ENCODE peak calls at places on chromosomes 4 and X, in seven cellular contexts. N, B, K, H, F, R and V are unnamed samples. For H3K9me3, the result is how much of the 10 kb centered on the place peaks cover.

GRCh38 chrX:22192419-22193086 is 80.2 kb upstream of the CBLL2 start:
- DNase-seq in N (peak), B (peak), K (peak), H (peak), F (peak), R (peak), V (peak)

GRCh38 chrX:49840679-49841078 is 11.6 kb downstream of the PAGE4 start:
- DNase-seq in N (no peak), B (peak), K (peak), H (peak), F (peak), R (peak), V (peak)

GRCh38 chrX:15269618-15270521 is at the start of gene ASB9:
- DNase-seq in N (no peak), B (no peak), K (peak), H (no peak), F (peak), R (peak), V (peak)

GRCh38 chr4:151325320-151326246 is at the start of gene SH3D19:
- DNase-seq in N (no peak), B (peak), K (peak), H (no peak), F (peak), R (peak), V (peak)

GRCh38 chr4:5433196-5433595 is 275.2 kb downstream of the EVC2 start:
- DNase-seq in N (no peak), B (no peak), K (no peak), H (no peak), F (no peak), R (no peak), V (no peak)

GRCh38 chr4:89136525-89136924 is 25.2 kb downstream of the TIGD2 start:
- DNase-seq in N (no peak), B (no peak), K (peak), H (no peak), F (no peak), R (peak), V (peak)

GRCh38 chr4:79748835-79749234 is 324.2 kb downstream of the ANTXR2 start:
- DNase-seq in N (no peak), B (no peak), K (no peak), H (no peak), F (no peak), R (no peak), V (no peak)

GRCh38 chr4:14848210-14848609 is 154.1 kb upstream of the CPEB2 start:
- DNase-seq in N (no peak), B (no peak), K (no peak), H (no peak), F (no peak), R (no peak), V (no peak)

GRCh38 chr4:30380404-30380998 is 339.7 kb upstream of the PCDH7 start:
- DNase-seq in N (peak), B (peak), K (peak), H (peak), F (peak), R (peak), V (peak)

GRCh38 chr4:89509708-89510269 is 202.2 kb upstream of the GPRIN3 start:
- DNase-seq in N (peak), B (no peak), K (peak), H (no peak), F (no peak), R (peak), V (peak)

GRCh38 chrX:11733614-11734013 is 24.4 kb upstream of the MSL3 start:
- DNase-seq in N (no peak), B (no peak), K (no peak), H (no peak), F (no peak), R (no peak), V (no peak)

GRCh38 chr4:94442251-94442650 is 9.5 kb upstream of the PDLIM5 start:
- DNase-seq in N (no peak), B (no peak), K (no peak), H (no peak), F (no peak), R (no peak), V (peak)

GRCh38 chrX:107654778-107655761 is 26.8 kb downstream of the PRPS1 start:
- DNase-seq in N (peak), B (peak), K (peak), H (peak), F (peak), R (peak), V (peak)

GRCh38 chrX:43741843-43742573 is 85.9 kb downstream of the MAOA start:
- DNase-seq in N (no peak), B (peak), K (no peak), H (no peak), F (no peak), R (peak), V (peak)

GRCh38 chr4:87075876-87076275 is 141.1 kb downstream of the AFF1 start:
- DNase-seq in N (no peak), B (no peak), K (no peak), H (no peak), F (no peak), R (no peak), V (no peak)

GRCh38 chr4:145523117-145523516 is 41.5 kb downstream of the SMAD1 start:
- DNase-seq in N (no peak), B (no peak), K (peak), H (no peak), F (no peak), R (peak), V (no peak)

GRCh38 chr4:98646422-98646821 is 12.0 kb downstream of the TSPAN5 start:
- DNase-seq in N (no peak), B (no peak), K (no peak), H (no peak), F (no peak), R (no peak), V (no peak)

GRCh38 chr4:43008793-43009192 is 116.3 kb downstream of the GRXCR1 start:
- DNase-seq in N (no peak), B (no peak), K (no peak), H (no peak), F (no peak), R (no peak), V (no peak)

GRCh38 chr4:24915121-24915922 is 2.5 kb upstream of the CCDC149 start:
- DNase-seq in N (no peak), B (no peak), K (no peak), H (no peak), F (peak), R (no peak), V (no peak)

GRCh38 chr4:109645874-109646591 is 57.2 kb downstream of the CASP6 start:
- DNase-seq in N (no peak), B (no peak), K (no peak), H (no peak), F (peak), R (no peak), V (no peak)

GRCh38 chrX:39688576-39689373 is 409.0 kb downstream of the BCOR start:
- DNase-seq in N (no peak), B (peak), K (peak), H (peak), F (peak), R (peak), V (peak)

GRCh38 chr4:77618383-77619241 is 13.0 kb downstream of the CXCL13 start:
- DNase-seq in N (peak), B (peak), K (peak), H (peak), F (peak), R (peak), V (peak)

GRCh38 chr4:133585323-133585722 is 436.2 kb downstream of the PCDH10 start:
- DNase-seq in N (no peak), B (no peak), K (no peak), H (no peak), F (no peak), R (no peak), V (no peak)

DNA sequence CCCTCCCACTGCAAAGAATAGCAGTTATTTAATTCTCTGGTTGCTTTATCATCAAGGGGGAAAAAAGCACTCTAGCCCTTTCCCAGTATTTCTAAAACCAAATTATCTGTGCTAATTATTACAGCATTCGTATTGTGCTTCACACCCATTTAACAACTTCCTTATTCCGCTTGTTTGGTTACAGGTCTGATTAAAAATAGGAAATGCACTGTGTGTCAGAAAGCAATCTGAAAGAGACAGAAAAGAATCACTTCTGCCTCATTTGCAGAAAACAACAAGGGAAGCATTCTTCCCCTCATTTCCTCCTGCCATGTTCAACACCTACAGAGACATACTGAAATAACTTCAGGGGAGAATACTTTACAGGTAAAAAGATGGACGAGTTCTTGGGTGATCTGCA is 114.9 kb upstream of the MAP3K15 start:
- DNase-seq in N (no peak), B (no peak), K (no peak), H (no peak), F (no peak), R (no peak), V (no peak)
- H3K9me3 ChIP-seq in N (under half), B (under half), K (under half), H (under half), F (under half), R (under half), V (under half)

GRCh38 chr4:139633661-139634060 is 32.0 kb upstream of the MGST2 start:
- DNase-seq in N (no peak), B (peak), K (peak), H (peak), F (peak), R (peak), V (peak)
- H3K4me3 ChIP-seq in N (no peak), B (no peak), K (no peak), H (no peak), F (no peak), R (no peak), V (peak)

GRCh38 chr4:155339999-155340398 is 36.8 kb downstream of the MAP9 start:
- DNase-seq in N (no peak), B (no peak), K (no peak), H (peak), F (no peak), R (no peak), V (no peak)

GRCh38 chr4:155338196-155338595 is 38.6 kb downstream of the MAP9 start:
- DNase-seq in N (no peak), B (no peak), K (no peak), H (no peak), F (no peak), R (no peak), V (no peak)

GRCh38 chr4:155336242-155336641 is 40.5 kb downstream of the MAP9 start:
- DNase-seq in N (no peak), B (no peak), K (no peak), H (no peak), F (no peak), R (no peak), V (no peak)

GRCh38 chr4:155342142-155342541 is 34.6 kb downstream of the MAP9 start:
- DNase-seq in N (no peak), B (no peak), K (peak), H (no peak), F (no peak), R (peak), V (peak)

GRCh38 chr4:155339588-155339987 is 37.2 kb downstream of the MAP9 start:
- DNase-seq in N (no peak), B (no peak), K (no peak), H (no peak), F (no peak), R (no peak), V (no peak)
- H3K9me3 ChIP-seq in N (under half), B (under half), K (under half), H (under half), F (under half), R (under half), V (under half)

GRCh38 chr4:1172228-1172851 is at the start of gene SPON2:
- DNase-seq in N (no peak), B (no peak), K (peak), H (no peak), F (no peak), R (peak), V (no peak)
- H3K4me3 ChIP-seq in N (peak), B (no peak), K (peak), H (no peak), F (peak), R (peak), V (peak)

GRCh38 chrX:57289089-57289488 is 2.6 kb downstream of the FAAH2 start:
- DNase-seq in N (no peak), B (no peak), K (no peak), H (no peak), F (no peak), R (no peak), V (no peak)
- H3K9me3 ChIP-seq in N (under half), B (under half), K (under half), H (under half), F (under half), R (under half), V (under half)

GRCh38 chrX:2889045-2889605 is 40.0 kb downstream of the ARSD start:
- DNase-seq in N (no peak), B (no peak), K (no peak), H (no peak), F (no peak), R (peak), V (peak)
- H3K4me3 ChIP-seq in N (peak), B (peak), K (peak), H (peak), F (no peak), R (peak), V (peak)

GRCh38 chr4:49221209-49221608 is 235.1 kb downstream of the CWH43 start:
- DNase-seq in N (no peak), B (no peak), K (no peak), H (no peak), F (no peak), R (no peak), V (no peak)
- H3K9me3 ChIP-seq in N (under half), B (under half), K (under half), H (under half), F (under half), R (under half), V (under half)

DNA sequence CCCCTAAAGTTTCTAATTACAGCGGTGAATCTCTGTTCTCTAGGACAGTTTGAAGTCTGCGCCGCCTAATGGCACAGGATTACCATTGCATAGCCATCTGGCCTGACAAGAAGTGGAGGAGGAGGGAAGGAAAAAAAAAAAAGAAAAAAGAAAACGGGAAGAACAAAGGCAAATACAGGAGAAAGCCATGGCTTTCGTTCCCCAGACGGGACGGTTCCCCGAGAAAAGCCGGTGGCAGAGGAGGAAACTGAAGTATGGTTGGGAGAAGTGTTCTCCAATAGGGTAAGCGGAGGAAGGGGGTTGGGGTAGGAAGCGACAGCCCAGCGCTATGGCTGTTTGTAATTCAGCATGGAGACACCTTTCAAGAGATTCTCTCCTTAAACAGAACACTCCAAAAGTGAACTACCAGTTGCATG is 80.8 kb downstream of the HMGN5 start:
- DNase-seq in N (no peak), B (peak), K (peak), H (peak), F (peak), R (peak), V (peak)
- H3K4me3 ChIP-seq in N (peak), B (peak), K (peak), H (peak), F (peak), R (peak), V (peak)

GRCh38 chrX:105226499-105226898 is 6.0 kb upstream of the TEX13A start:
- DNase-seq in N (no peak), B (no peak), K (no peak), H (no peak), F (no peak), R (no peak), V (no peak)
- H3K9me3 ChIP-seq in N (under half), B (under half), K (under half), H (under half), F (under half), R (under half), V (under half)

DNA sequence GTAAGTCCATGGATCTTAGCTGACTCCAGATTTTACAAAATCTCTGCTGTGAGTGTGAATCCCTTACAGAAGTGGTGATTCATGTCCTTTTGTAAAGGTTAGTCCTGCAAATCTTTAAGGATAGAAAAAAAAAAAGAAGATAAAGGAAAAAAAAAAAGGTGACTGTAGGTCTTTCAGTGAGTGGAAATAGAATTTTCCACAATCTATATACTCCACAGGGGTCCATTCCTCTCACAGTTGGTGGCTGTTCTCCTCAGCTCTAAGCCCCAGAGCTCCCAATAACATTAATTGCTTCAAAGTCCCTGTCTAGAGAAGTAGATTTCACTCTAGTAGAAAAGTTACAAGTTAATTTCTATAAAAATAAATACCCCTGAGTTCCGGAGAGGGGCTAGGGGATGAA is 189.1 kb downstream of the NDST4 start:
- DNase-seq in N (no peak), B (peak), K (no peak), H (no peak), F (no peak), R (no peak), V (no peak)
- H3K4me3 ChIP-seq in N (no peak), B (no peak), K (no peak), H (no peak), F (no peak), R (no peak), V (no peak)